ENCODE peak calls at places on chromosome 10, in ten cellular contexts. One of them, this sample, is unnamed.

GRCh38 chr10:5645944-5646617 is 20.3 kb downstream of the ASB13 start:
- DNase-seq in HFF-Myc: no peak
- DNase-seq in foreskin fibroblast: no peak
- DNase-seq in fibroblast of mammary gland: no peak
- DNase-seq in cardiac fibroblast: no peak
- DNase-seq in spleen: peak
- DNase-seq in astrocyte: no peak
- DNase-seq in mammary epithelial cell: no peak
- DNase-seq in uterus: no peak
- DNase-seq in heart right ventricle: no peak
- DNase-seq in this sample: no peak

GRCh38 chr10:22410394-22410793 is 65.1 kb downstream of the SPAG6 start:
- DNase-seq in HFF-Myc: no peak
- DNase-seq in foreskin fibroblast: no peak
- DNase-seq in fibroblast of mammary gland: no peak
- DNase-seq in cardiac fibroblast: no peak
- DNase-seq in spleen: no peak
- DNase-seq in astrocyte: no peak
- DNase-seq in mammary epithelial cell: no peak
- DNase-seq in uterus: no peak
- DNase-seq in heart right ventricle: no peak
- DNase-seq in this sample: no peak

GRCh38 chr10:11163990-11164805 is 146.5 kb downstream of the CELF2 start:
- DNase-seq in HFF-Myc: no peak
- DNase-seq in foreskin fibroblast: peak
- DNase-seq in fibroblast of mammary gland: no peak
- DNase-seq in cardiac fibroblast: no peak
- DNase-seq in spleen: peak
- DNase-seq in astrocyte: no peak
- DNase-seq in mammary epithelial cell: no peak
- DNase-seq in uterus: no peak
- DNase-seq in heart right ventricle: no peak
- DNase-seq in this sample: no peak

GRCh38 chr10:12241810-12242529 is 46.0 kb downstream of the CDC123 start:
- DNase-seq in HFF-Myc: no peak
- DNase-seq in foreskin fibroblast: peak
- DNase-seq in fibroblast of mammary gland: peak
- DNase-seq in cardiac fibroblast: peak
- DNase-seq in spleen: no peak
- DNase-seq in astrocyte: peak
- DNase-seq in mammary epithelial cell: peak
- DNase-seq in uterus: no peak
- DNase-seq in heart right ventricle: peak
- DNase-seq in this sample: no peak

GRCh38 chr10:10418397-10418796 is 599.3 kb upstream of the CELF2 start:
- DNase-seq in HFF-Myc: no peak
- DNase-seq in foreskin fibroblast: no peak
- DNase-seq in fibroblast of mammary gland: no peak
- DNase-seq in cardiac fibroblast: no peak
- DNase-seq in spleen: no peak
- DNase-seq in astrocyte: no peak
- DNase-seq in mammary epithelial cell: no peak
- DNase-seq in uterus: no peak
- DNase-seq in heart right ventricle: no peak
- DNase-seq in this sample: no peak

GRCh38 chr10:3080608-3081007 is 13.3 kb downstream of the PFKP start:
- DNase-seq in HFF-Myc: no peak
- DNase-seq in foreskin fibroblast: no peak
- DNase-seq in fibroblast of mammary gland: no peak
- DNase-seq in cardiac fibroblast: no peak
- DNase-seq in spleen: no peak
- DNase-seq in astrocyte: no peak
- DNase-seq in mammary epithelial cell: no peak
- DNase-seq in uterus: no peak
- DNase-seq in heart right ventricle: no peak
- DNase-seq in this sample: no peak

GRCh38 chr10:24897326-24897926 is 55.0 kb downstream of the PRTFDC1 start:
- DNase-seq in HFF-Myc: no peak
- DNase-seq in foreskin fibroblast: peak
- DNase-seq in fibroblast of mammary gland: no peak
- DNase-seq in cardiac fibroblast: peak
- DNase-seq in spleen: no peak
- DNase-seq in astrocyte: peak
- DNase-seq in mammary epithelial cell: no peak
- DNase-seq in uterus: no peak
- DNase-seq in heart right ventricle: no peak
- DNase-seq in this sample: no peak

GRCh38 chr10:110829721-110830410 is 41.9 kb upstream of the PDCD4 start:
- DNase-seq in HFF-Myc: no peak
- DNase-seq in foreskin fibroblast: no peak
- DNase-seq in fibroblast of mammary gland: no peak
- DNase-seq in cardiac fibroblast: no peak
- DNase-seq in spleen: no peak
- DNase-seq in astrocyte: no peak
- DNase-seq in mammary epithelial cell: no peak
- DNase-seq in uterus: no peak
- DNase-seq in heart right ventricle: no peak
- DNase-seq in this sample: no peak

GRCh38 chr10:71765907-71766716 is 7.2 kb downstream of the VSIR start:
- DNase-seq in HFF-Myc: no peak
- DNase-seq in foreskin fibroblast: no peak
- DNase-seq in fibroblast of mammary gland: no peak
- DNase-seq in cardiac fibroblast: no peak
- DNase-seq in spleen: peak
- DNase-seq in astrocyte: no peak
- DNase-seq in mammary epithelial cell: no peak
- DNase-seq in uterus: no peak
- DNase-seq in heart right ventricle: peak
- DNase-seq in this sample: no peak

GRCh38 chr10:97171001-97171400 is 14.8 kb downstream of the SLIT1 start:
- DNase-seq in HFF-Myc: no peak
- DNase-seq in foreskin fibroblast: no peak
- DNase-seq in fibroblast of mammary gland: no peak
- DNase-seq in cardiac fibroblast: no peak
- DNase-seq in spleen: peak
- DNase-seq in astrocyte: no peak
- DNase-seq in mammary epithelial cell: no peak
- DNase-seq in uterus: no peak
- DNase-seq in heart right ventricle: no peak
- DNase-seq in this sample: no peak

GRCh38 chr10:84335516-84335915 is 7.1 kb downstream of the CCSER2 start:
- DNase-seq in HFF-Myc: no peak
- DNase-seq in foreskin fibroblast: no peak
- DNase-seq in fibroblast of mammary gland: peak
- DNase-seq in cardiac fibroblast: peak
- DNase-seq in spleen: no peak
- DNase-seq in astrocyte: no peak
- DNase-seq in mammary epithelial cell: no peak
- DNase-seq in uterus: no peak
- DNase-seq in heart right ventricle: no peak
- DNase-seq in this sample: no peak

GRCh38 chr10:26725837-26726727 is 28.6 kb downstream of the PDSS1 start:
- DNase-seq in HFF-Myc: peak
- DNase-seq in foreskin fibroblast: peak
- DNase-seq in fibroblast of mammary gland: peak
- DNase-seq in cardiac fibroblast: peak
- DNase-seq in spleen: peak
- DNase-seq in astrocyte: peak
- DNase-seq in mammary epithelial cell: peak
- DNase-seq in uterus: peak
- DNase-seq in heart right ventricle: peak
- DNase-seq in this sample: no peak

GRCh38 chr10:102580230-102580629 is 64.0 kb upstream of the TRIM8 start:
- DNase-seq in HFF-Myc: no peak
- DNase-seq in foreskin fibroblast: peak
- DNase-seq in fibroblast of mammary gland: peak
- DNase-seq in cardiac fibroblast: no peak
- DNase-seq in spleen: no peak
- DNase-seq in astrocyte: peak
- DNase-seq in mammary epithelial cell: no peak
- DNase-seq in uterus: no peak
- DNase-seq in heart right ventricle: no peak
- DNase-seq in this sample: no peak

DNA sequence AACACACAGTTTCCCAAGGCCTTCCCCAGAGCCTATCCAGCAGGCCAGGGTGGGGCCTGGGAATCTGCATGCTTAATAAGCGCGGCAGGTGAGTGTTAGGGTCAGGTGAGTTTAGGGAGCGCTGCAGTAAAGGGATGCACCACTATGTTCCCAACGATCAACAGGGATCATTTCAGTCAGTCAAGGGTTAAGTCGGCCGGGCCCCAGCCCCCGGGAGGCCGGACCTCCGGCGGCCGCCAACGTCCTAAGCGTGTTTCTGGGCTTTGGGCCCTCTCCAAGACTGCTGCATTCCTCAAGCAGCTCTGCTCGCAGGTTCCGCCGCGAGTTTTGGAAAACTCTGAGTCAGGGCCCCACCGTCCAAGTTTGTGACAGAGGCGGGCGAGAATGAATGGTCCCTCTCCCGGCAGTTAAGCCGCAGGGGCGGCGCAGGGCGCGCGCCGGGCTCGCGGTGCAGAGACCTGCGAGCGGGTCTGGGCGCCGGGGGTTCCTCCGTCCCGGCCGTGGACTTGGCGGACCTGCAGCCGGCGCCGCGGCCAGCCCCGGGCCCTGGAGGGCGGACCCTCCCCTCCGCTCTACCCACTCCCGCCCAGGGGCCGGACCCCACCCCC is 81.6 kb downstream of the ARHGAP22 start:
- DNase-seq in HFF-Myc: peak
- DNase-seq in foreskin fibroblast: peak
- DNase-seq in fibroblast of mammary gland: peak
- DNase-seq in cardiac fibroblast: peak
- DNase-seq in spleen: peak
- DNase-seq in astrocyte: peak
- DNase-seq in mammary epithelial cell: no peak
- DNase-seq in uterus: peak
- DNase-seq in heart right ventricle: peak
- DNase-seq in this sample: peak
- TF ChIP-seq CTCF in HFF-Myc: no peak
- TF ChIP-seq CTCF in foreskin fibroblast: no peak
- TF ChIP-seq CTCF in fibroblast of mammary gland: no peak
- TF ChIP-seq CTCF in cardiac fibroblast: no peak
- TF ChIP-seq CTCF in spleen: no peak
- TF ChIP-seq CTCF in astrocyte: no peak
- TF ChIP-seq CTCF in mammary epithelial cell: no peak
- TF ChIP-seq CTCF in uterus: no peak
- TF ChIP-seq CTCF in heart right ventricle: no peak
- TF ChIP-seq CTCF in this sample: peak

GRCh38 chr10:86535057-86535882 is 13.7 kb upstream of the WAPL start:
- DNase-seq in HFF-Myc: no peak
- DNase-seq in foreskin fibroblast: peak
- DNase-seq in fibroblast of mammary gland: peak
- DNase-seq in cardiac fibroblast: peak
- DNase-seq in spleen: peak
- DNase-seq in astrocyte: no peak
- DNase-seq in mammary epithelial cell: no peak
- DNase-seq in uterus: peak
- DNase-seq in heart right ventricle: peak
- DNase-seq in this sample: no peak
- H3K4me3 ChIP-seq in HFF-Myc: peak
- H3K4me3 ChIP-seq in foreskin fibroblast: peak
- H3K4me3 ChIP-seq in fibroblast of mammary gland: peak
- H3K4me3 ChIP-seq in cardiac fibroblast: peak
- H3K4me3 ChIP-seq in spleen: peak
- H3K4me3 ChIP-seq in astrocyte: peak
- H3K4me3 ChIP-seq in mammary epithelial cell: no peak
- H3K4me3 ChIP-seq in uterus: peak
- H3K4me3 ChIP-seq in heart right ventricle: peak
- H3K4me3 ChIP-seq in this sample: peak

GRCh38 chr10:125977206-125977605 is 80.8 kb downstream of the FANK1 start:
- DNase-seq in HFF-Myc: no peak
- DNase-seq in foreskin fibroblast: no peak
- DNase-seq in fibroblast of mammary gland: no peak
- DNase-seq in cardiac fibroblast: no peak
- DNase-seq in spleen: no peak
- DNase-seq in astrocyte: no peak
- DNase-seq in mammary epithelial cell: no peak
- DNase-seq in uterus: no peak
- DNase-seq in heart right ventricle: no peak
- DNase-seq in this sample: no peak
- TF ChIP-seq CTCF in HFF-Myc: peak
- TF ChIP-seq CTCF in foreskin fibroblast: no peak
- TF ChIP-seq CTCF in fibroblast of mammary gland: peak
- TF ChIP-seq CTCF in cardiac fibroblast: peak
- TF ChIP-seq CTCF in spleen: no peak
- TF ChIP-seq CTCF in astrocyte: peak
- TF ChIP-seq CTCF in mammary epithelial cell: no peak
- TF ChIP-seq CTCF in uterus: no peak
- TF ChIP-seq CTCF in heart right ventricle: no peak
- TF ChIP-seq CTCF in this sample: no peak

GRCh38 chr10:88111294-88111693 is 247.9 kb downstream of the PTEN start:
- DNase-seq in HFF-Myc: no peak
- DNase-seq in foreskin fibroblast: no peak
- DNase-seq in fibroblast of mammary gland: no peak
- DNase-seq in cardiac fibroblast: no peak
- DNase-seq in spleen: no peak
- DNase-seq in astrocyte: no peak
- DNase-seq in mammary epithelial cell: no peak
- DNase-seq in uterus: no peak
- DNase-seq in heart right ventricle: no peak
- DNase-seq in this sample: no peak

GRCh38 chr10:88107698-88108097 is 244.3 kb downstream of the PTEN start:
- DNase-seq in HFF-Myc: no peak
- DNase-seq in foreskin fibroblast: no peak
- DNase-seq in fibroblast of mammary gland: no peak
- DNase-seq in cardiac fibroblast: no peak
- DNase-seq in spleen: no peak
- DNase-seq in astrocyte: no peak
- DNase-seq in mammary epithelial cell: no peak
- DNase-seq in uterus: no peak
- DNase-seq in heart right ventricle: no peak
- DNase-seq in this sample: no peak

GRCh38 chr10:88108115-88108610 is 244.7 kb downstream of the PTEN start:
- DNase-seq in HFF-Myc: no peak
- DNase-seq in foreskin fibroblast: no peak
- DNase-seq in fibroblast of mammary gland: no peak
- DNase-seq in cardiac fibroblast: no peak
- DNase-seq in spleen: no peak
- DNase-seq in astrocyte: no peak
- DNase-seq in mammary epithelial cell: no peak
- DNase-seq in uterus: no peak
- DNase-seq in heart right ventricle: no peak
- DNase-seq in this sample: no peak

GRCh38 chr10:88110822-88111221 is 247.4 kb downstream of the PTEN start:
- DNase-seq in HFF-Myc: no peak
- DNase-seq in foreskin fibroblast: peak
- DNase-seq in fibroblast of mammary gland: no peak
- DNase-seq in cardiac fibroblast: no peak
- DNase-seq in spleen: no peak
- DNase-seq in astrocyte: no peak
- DNase-seq in mammary epithelial cell: no peak
- DNase-seq in uterus: no peak
- DNase-seq in heart right ventricle: no peak
- DNase-seq in this sample: no peak

DNA sequence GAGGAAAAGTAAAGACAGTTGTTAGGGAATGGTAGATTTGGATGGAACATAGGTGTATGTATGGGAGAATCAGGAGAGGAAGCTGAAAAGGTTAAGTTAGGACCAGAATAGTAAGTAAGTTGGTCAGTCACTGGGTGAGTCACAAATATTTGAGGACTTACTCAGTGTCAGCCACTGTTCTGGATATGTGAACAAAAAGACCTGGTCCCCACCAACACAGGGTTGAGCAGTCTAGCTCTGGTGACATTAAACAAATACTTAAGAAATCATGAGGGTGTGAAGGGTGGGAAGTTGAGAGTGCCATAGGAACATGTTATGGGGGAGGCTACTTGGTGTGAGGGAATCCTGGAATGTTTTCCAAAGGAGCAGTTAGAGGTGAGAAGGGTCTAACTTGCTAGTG is 246.9 kb downstream of the PTEN start:
- DNase-seq in HFF-Myc: no peak
- DNase-seq in foreskin fibroblast: peak
- DNase-seq in fibroblast of mammary gland: peak
- DNase-seq in cardiac fibroblast: peak
- DNase-seq in spleen: no peak
- DNase-seq in astrocyte: peak
- DNase-seq in mammary epithelial cell: peak
- DNase-seq in uterus: no peak
- DNase-seq in heart right ventricle: no peak
- DNase-seq in this sample: no peak
- H3K4me3 ChIP-seq in HFF-Myc: no peak
- H3K4me3 ChIP-seq in foreskin fibroblast: no peak
- H3K4me3 ChIP-seq in fibroblast of mammary gland: no peak
- H3K4me3 ChIP-seq in cardiac fibroblast: no peak
- H3K4me3 ChIP-seq in spleen: no peak
- H3K4me3 ChIP-seq in astrocyte: no peak
- H3K4me3 ChIP-seq in mammary epithelial cell: no peak
- H3K4me3 ChIP-seq in uterus: no peak
- H3K4me3 ChIP-seq in heart right ventricle: no peak
- H3K4me3 ChIP-seq in this sample: no peak